ENCODE peak calls at places on chromosomes 4 and X, in five cellular contexts. F is kidney epithelial cell, C is GM13976, L is progenitor cell of endocrine pancreas, G is tibial nerve. Y is an unnamed sample.

GRCh38 chr4:10587697-10588096 is 96.9 kb downstream of the CLNK start:
- DNase-seq in C (no peak), F (no peak), L (no peak), G (no peak), Y (no peak)

GRCh38 chr4:111230265-111230664 is 607.4 kb upstream of the PITX2 start:
- DNase-seq in C (no peak), G (no peak), F (no peak), L (no peak), Y (no peak)

GRCh38 chrX:132463411-132463810 is 25.4 kb downstream of the MBNL3 start:
- DNase-seq in F (no peak), G (no peak), L (no peak), C (no peak), Y (no peak)

GRCh38 chrX:153969904-153970397 is 1.7 kb downstream of the HCFC1 start:
- DNase-seq in C (no peak), F (no peak), L (no peak), G (no peak), Y (no peak)

GRCh38 chrX:37348237-37349130 is 680 bp upstream of the PRRG1 start:
- DNase-seq in C (no peak), L (no peak), F (no peak), G (no peak), Y (no peak)

GRCh38 chr4:152696764-152697250 is 17.0 kb upstream of the TMEM154 start:
- DNase-seq in C (peak; percentile 83), F (peak; percentile 54), L (no peak), G (peak; percentile 9), Y (peak; percentile 73)

GRCh38 chrX:46551494-46552128 is 6.4 kb upstream of the ZNF674 start:
- DNase-seq in F (no peak), L (no peak), G (no peak), C (no peak), Y (no peak)

GRCh38 chr4:156934259-156934635 is 37.4 kb downstream of the PDGFC start:
- DNase-seq in L (no peak), G (no peak), F (no peak), C (no peak), Y (no peak)

GRCh38 chr4:53055274-53055673 is 193.2 kb downstream of the RASL11B start:
- DNase-seq in F (peak; percentile 18), C (no peak), G (no peak), L (no peak), Y (no peak)

GRCh38 chrX:17654116-17654515 is 83.2 kb upstream of the SCML1 start:
- DNase-seq in C (no peak), G (no peak), L (no peak), F (no peak), Y (no peak)

GRCh38 chr4:17103231-17103630 is 204.8 kb upstream of the LDB2 start:
- DNase-seq in G (no peak), C (no peak), L (no peak), F (no peak), Y (no peak)

GRCh38 chrX:119647552-119648420 is 41.6 kb upstream of the NKRF start:
- DNase-seq in F (no peak), C (peak; percentile 71), L (no peak), G (no peak), Y (no peak)

GRCh38 chr4:148093065-148093464 is 349.1 kb downstream of the NR3C2 start:
- DNase-seq in L (no peak), F (no peak), G (no peak), C (no peak), Y (no peak)

GRCh38 chrX:103585421-103586313 is at the start of gene TCEAL4:
- DNase-seq in F (no peak), L (peak; percentile 36), G (peak; percentile 56), C (peak; percentile 53), Y (no peak)

GRCh38 chr4:21744046-21744445 is 204.5 kb downstream of the KCNIP4 start:
- DNase-seq in L (no peak), G (no peak), C (no peak), F (no peak), Y (no peak)

GRCh38 chr4:67288964-67289363 is 256.3 kb downstream of the CENPC start:
- DNase-seq in F (no peak), G (no peak), L (peak; percentile 30), C (peak; percentile 29), Y (no peak)

GRCh38 chrX:110156167-110156754 is 153.3 kb downstream of the TMEM164 start:
- DNase-seq in L (no peak), F (no peak), G (no peak), C (no peak), Y (no peak)

GRCh38 chr4:90030953-90031352 is 96.2 kb upstream of the CCSER1 start:
- DNase-seq in G (no peak), L (no peak), F (no peak), C (no peak), Y (no peak)

GRCh38 chrX:17412692-17413091 is 37.7 kb downstream of the NHS start:
- DNase-seq in L (no peak), F (peak; percentile 51), G (no peak), C (no peak), Y (peak; percentile 75)

GRCh38 chr4:95627709-95628108 is 78.9 kb upstream of the UNC5C start:
- DNase-seq in L (no peak), G (no peak), C (no peak), F (no peak), Y (no peak)

GRCh38 chrX:48516285-48516684 is 5.3 kb upstream of the EBP start:
- DNase-seq in G (no peak), L (no peak), C (no peak), F (no peak), Y (no peak)

GRCh38 chrX:153728951-153729631 is 4.4 kb downstream of the ABCD1 start:
- DNase-seq in F (no peak), C (no peak), G (no peak), L (no peak), Y (no peak)

Y was measured in keratinocyte.